ENCODE peak calls at places on chromosomes 16 and 17, in eight cellular contexts. E, A, B, T, Y, V, N and D are unnamed samples.

GRCh38 chr17:72634621-72635020 is 457.9 kb downstream of the SLC39A11 start:
- DNase-seq in N (no peak), V (no peak), E (no peak), B (no peak), Y (no peak), T (no peak), A (no peak), D (no peak)

GRCh38 chr17:28896491-28896883 is 1.0 kb downstream of the FLOT2 start:
- DNase-seq in T (no peak), B (no peak), E (no peak), N (no peak), Y (no peak), V (no peak), A (no peak), D (no peak)

GRCh38 chr16:12398736-12399047 is 405.0 kb downstream of the CPPED1 start:
- DNase-seq in A (no peak), N (no peak), T (no peak), B (no peak), V (no peak), Y (no peak), E (no peak), D (no peak)

GRCh38 chr16:7513429-7513828 is 180.8 kb downstream of the RBFOX1 start:
- DNase-seq in B (no peak), T (no peak), Y (no peak), N (no peak), A (peak), E (no peak), V (no peak), D (no peak)

GRCh38 chr16:11045846-11046245 is 101.5 kb downstream of the CLEC16A start:
- DNase-seq in B (no peak), V (no peak), N (no peak), T (no peak), E (no peak), Y (peak), A (no peak), D (no peak)

GRCh38 chr16:35180970-35181369 is 1721.6 kb downstream of the TP53TG3F start:
- DNase-seq in Y (no peak), A (no peak), N (no peak), E (no peak), B (no peak), T (no peak), V (no peak), D (no peak)

GRCh38 chr17:75876938-75877751 is 1.2 kb downstream of the TRIM47 start:
- DNase-seq in V (peak), Y (peak), E (peak), N (no peak), T (peak), B (peak), A (peak), D (peak)

GRCh38 chr17:77303620-77304019 is 162.9 kb downstream of the SEC14L1 start:
- DNase-seq in Y (peak), B (no peak), T (no peak), A (no peak), N (no peak), V (no peak), E (no peak), D (no peak)

GRCh38 chr17:39928868-39929651 is 1.5 kb downstream of the LRRC3C start:
- DNase-seq in N (no peak), V (no peak), A (peak), B (no peak), E (no peak), Y (peak), T (peak), D (no peak)

GRCh38 chr16:56972898-56973689 is 11.3 kb downstream of the CETP start:
- DNase-seq in Y (no peak), E (no peak), B (no peak), N (no peak), V (no peak), T (no peak), A (no peak), D (peak)

GRCh38 chr16:56969769-56970168 is 8.0 kb downstream of the CETP start:
- DNase-seq in Y (no peak), A (no peak), N (no peak), B (no peak), E (no peak), V (no peak), T (no peak), D (no peak)

GRCh38 chr16:56971768-56972043 is 10.0 kb downstream of the CETP start:
- DNase-seq in Y (no peak), E (no peak), V (no peak), N (no peak), T (no peak), B (no peak), A (no peak), D (no peak)

GRCh38 chr16:56972403-56972802 is 10.7 kb downstream of the CETP start:
- DNase-seq in N (no peak), T (no peak), A (no peak), B (no peak), Y (no peak), V (no peak), E (no peak), D (no peak)

DNA sequence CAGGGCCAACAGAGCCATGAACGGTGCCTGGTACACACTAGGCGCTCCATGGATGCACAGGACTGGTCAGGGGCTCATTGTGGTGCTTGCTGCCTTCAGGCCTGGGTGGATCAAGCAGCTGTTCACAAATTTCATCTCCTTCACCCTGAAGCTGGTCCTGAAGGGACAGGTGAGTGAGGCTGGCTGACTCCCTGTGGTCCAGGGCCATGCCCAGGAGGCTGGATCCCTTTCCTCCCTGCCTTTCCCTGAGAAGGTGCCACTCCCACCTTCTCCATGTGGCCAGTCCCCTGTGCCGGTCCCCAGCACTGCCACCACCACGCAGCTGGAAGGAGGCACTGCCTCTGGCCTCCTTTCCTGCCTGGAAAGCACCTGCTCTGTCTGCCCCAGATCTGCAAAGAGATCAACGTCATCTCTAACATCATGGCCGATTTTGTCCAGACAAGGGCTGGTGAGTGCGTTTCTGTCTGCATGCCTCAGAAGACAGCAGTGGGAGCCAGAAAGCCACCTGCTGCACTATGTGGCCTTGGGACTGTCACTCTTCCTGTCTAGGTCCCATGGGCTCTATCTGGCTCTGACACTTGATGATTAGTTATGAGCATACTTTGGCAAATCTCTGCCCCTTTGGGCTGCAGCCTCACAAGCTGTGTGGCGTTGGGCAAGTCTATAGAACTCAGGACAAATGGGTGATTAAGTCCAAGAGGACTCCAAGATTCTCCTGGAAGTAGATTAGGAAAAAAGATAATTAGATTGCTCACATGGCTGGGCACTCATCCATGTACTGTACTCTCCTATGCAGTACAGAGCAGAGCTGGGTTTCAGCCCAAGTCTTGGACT is 9.4 kb downstream of the CETP start:
- DNase-seq in V (no peak), A (no peak), N (no peak), T (no peak), E (no peak), B (no peak), Y (peak), D (no peak)
- H3K27ac ChIP-seq in V (no peak), A (no peak), N (no peak), T (no peak), E (no peak), B (no peak), Y (no peak), D (no peak)

GRCh38 chr17:37413875-37414519 is 7.3 kb downstream of the TADA2A start:
- DNase-seq in E (no peak), T (no peak), B (no peak), N (no peak), Y (peak), A (peak), V (no peak), D (no peak)
- TF ChIP-seq CTCF in E (no peak), T (peak), B (no peak), N (no peak), Y (peak), A (peak), V (no peak), D (no peak)

DNA sequence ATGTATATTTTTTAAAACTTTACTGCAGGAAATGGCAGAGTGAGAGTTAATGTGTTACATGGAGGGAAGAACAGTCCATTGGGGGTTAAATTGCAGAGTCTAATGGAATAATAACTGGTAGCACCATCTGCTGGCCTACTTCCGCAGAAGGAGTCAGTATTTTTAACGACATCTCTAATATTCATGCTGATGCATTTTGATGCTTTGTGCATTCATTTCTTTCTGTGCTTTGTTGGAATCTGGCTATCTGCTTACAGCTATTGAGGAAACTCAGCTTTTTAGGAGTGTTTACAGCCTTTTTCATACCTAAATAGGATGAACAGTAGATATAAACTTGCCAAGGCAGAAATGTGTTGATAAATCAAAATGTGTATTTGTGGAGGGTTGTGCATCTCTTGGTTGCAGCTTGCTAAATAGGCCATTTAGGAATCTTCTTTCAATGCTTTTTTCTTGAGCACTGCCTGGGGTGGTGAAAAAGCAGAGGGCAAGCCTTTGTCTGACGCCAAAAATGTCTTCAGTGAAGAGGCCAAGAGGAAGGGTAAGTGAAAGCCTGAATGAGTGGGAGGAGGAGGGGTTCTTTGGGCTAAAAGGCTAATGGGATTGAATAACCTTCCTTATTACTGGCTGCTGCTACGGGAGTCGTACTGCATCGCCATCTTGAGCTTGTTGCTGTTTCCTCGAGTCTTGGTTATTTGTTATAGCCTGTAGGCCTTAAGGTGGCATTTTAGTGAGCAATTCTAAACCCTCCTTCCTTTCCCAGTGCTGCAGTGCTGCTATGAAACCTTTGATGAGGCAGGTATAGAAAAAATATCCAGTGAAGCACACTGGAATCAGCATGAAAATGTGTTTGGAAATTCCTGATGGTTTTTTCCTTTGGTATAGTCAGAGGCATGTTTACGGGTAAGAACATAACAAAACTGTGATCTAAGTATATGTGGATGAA is 153.3 kb downstream of the CHD9 start:
- DNase-seq in V (peak), E (no peak), N (peak), B (peak), T (peak), A (peak), Y (peak), D (no peak)
- TF ChIP-seq POLR2A in V (peak), E (no peak), N (peak), B (no peak), T (peak), A (peak), Y (no peak), D (no peak)

GRCh38 chr17:64685705-64686104 is 23.6 kb upstream of the SMURF2 start:
- DNase-seq in A (no peak), V (no peak), N (no peak), E (no peak), B (no peak), Y (no peak), T (no peak), D (no peak)

GRCh38 chr17:64683791-64684190 is 21.7 kb upstream of the SMURF2 start:
- DNase-seq in T (no peak), N (no peak), B (no peak), A (no peak), V (no peak), Y (peak), E (no peak), D (no peak)

GRCh38 chr17:64676763-64677162 is 14.7 kb upstream of the SMURF2 start:
- DNase-seq in Y (no peak), V (no peak), B (no peak), N (no peak), A (no peak), T (no peak), E (no peak), D (no peak)

GRCh38 chr17:64682261-64683181 is 20.4 kb upstream of the SMURF2 start:
- DNase-seq in A (peak), N (no peak), E (no peak), Y (peak), T (no peak), B (no peak), V (no peak), D (no peak)

GRCh38 chr17:64679710-64680216 is 17.7 kb upstream of the SMURF2 start:
- DNase-seq in E (no peak), T (peak), B (no peak), A (peak), Y (peak), N (no peak), V (no peak), D (no peak)
- H3K27ac ChIP-seq in E (no peak), T (peak), B (no peak), A (peak), Y (peak), N (no peak), V (no peak), D (no peak)

DNA sequence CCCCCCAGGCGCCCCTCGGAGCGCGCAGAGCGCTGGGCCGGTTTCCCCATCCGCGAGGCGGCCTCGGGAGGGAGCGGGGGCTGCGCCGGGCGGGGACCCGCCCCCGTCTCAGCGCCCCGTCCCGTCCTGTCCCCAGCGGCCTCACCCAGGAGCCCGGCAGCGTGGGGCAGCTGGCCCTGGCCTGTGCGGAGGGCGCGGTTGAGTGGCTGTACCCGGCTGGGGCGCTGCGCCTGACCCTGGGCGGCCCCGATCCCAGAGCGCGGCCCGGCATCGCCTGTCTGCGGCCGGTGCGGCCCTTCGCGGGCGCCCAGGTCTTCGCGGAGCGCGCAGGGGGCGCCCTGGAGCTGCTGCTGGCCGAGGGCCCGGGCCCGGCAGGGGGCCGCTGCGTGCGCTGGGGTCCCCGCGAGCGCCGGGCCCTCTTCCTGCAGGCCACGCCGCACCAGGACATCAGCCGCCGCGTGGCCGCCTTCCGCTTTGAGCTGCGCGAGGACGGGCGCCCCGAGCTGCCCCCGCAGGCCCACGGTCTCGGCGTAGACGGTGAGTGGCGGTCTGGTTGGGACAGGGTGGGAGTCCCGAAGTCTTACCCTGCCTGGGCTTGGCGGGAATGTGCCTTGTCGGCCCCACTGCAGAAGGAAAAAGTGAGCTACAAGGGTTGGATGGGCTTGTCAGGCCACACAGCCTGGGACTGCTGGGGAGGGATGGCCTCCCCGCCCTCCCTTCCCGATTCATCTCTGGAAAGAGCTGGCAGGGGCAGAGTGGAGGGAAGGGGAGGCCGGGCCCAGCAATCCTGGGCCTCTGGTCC is 731 bp downstream of the METRN start:
- DNase-seq in V (no peak), A (peak), N (no peak), B (no peak), E (no peak), T (no peak), Y (no peak), D (no peak)
- TF ChIP-seq CTCF in V (no peak), A (peak), N (no peak), B (no peak), E (peak), T (no peak), Y (peak), D (peak)

GRCh38 chr17:64984181-64984580 is 64.9 kb upstream of the LRRC37A3 start:
- DNase-seq in V (no peak), E (no peak), Y (no peak), N (no peak), T (no peak), A (no peak), B (no peak), D (no peak)

GRCh38 chr17:64983708-64984107 is 64.4 kb upstream of the LRRC37A3 start:
- DNase-seq in A (no peak), Y (no peak), N (no peak), E (no peak), B (no peak), V (no peak), T (no peak), D (no peak)

GRCh38 chr17:64982139-64982802 is 63.0 kb upstream of the LRRC37A3 start:
- DNase-seq in E (no peak), T (no peak), N (no peak), V (no peak), Y (peak), B (no peak), A (peak), D (no peak)

GRCh38 chr17:64984776-64985521 is 65.7 kb upstream of the LRRC37A3 start:
- DNase-seq in V (no peak), N (no peak), B (peak), E (no peak), A (peak), T (no peak), Y (peak), D (no peak)
- TF ChIP-seq POLR2A in V (no peak), N (no peak), B (no peak), E (no peak), A (no peak), T (no peak), Y (no peak), D (no peak)

GRCh38 chr17:42578282-42578869 is 847 bp upstream of the PSMC3IP start:
- DNase-seq in E (peak), A (peak), B (peak), T (peak), N (peak), V (peak), Y (peak), D (peak)

GRCh38 chr17:42577532-42578281 is at the start of gene PSMC3IP:
- DNase-seq in N (peak), A (peak), B (peak), V (peak), E (peak), Y (peak), T (peak), D (peak)

GRCh38 chr17:42581744-42582270 is 4.3 kb upstream of the PSMC3IP start:
- DNase-seq in Y (no peak), T (no peak), V (no peak), B (no peak), A (no peak), N (no peak), E (peak), D (no peak)

GRCh38 chr17:42577140-42577531 is 393 bp downstream of the PSMC3IP start:
- DNase-seq in V (no peak), E (no peak), A (no peak), N (no peak), B (no peak), T (no peak), Y (no peak), D (no peak)

DNA sequence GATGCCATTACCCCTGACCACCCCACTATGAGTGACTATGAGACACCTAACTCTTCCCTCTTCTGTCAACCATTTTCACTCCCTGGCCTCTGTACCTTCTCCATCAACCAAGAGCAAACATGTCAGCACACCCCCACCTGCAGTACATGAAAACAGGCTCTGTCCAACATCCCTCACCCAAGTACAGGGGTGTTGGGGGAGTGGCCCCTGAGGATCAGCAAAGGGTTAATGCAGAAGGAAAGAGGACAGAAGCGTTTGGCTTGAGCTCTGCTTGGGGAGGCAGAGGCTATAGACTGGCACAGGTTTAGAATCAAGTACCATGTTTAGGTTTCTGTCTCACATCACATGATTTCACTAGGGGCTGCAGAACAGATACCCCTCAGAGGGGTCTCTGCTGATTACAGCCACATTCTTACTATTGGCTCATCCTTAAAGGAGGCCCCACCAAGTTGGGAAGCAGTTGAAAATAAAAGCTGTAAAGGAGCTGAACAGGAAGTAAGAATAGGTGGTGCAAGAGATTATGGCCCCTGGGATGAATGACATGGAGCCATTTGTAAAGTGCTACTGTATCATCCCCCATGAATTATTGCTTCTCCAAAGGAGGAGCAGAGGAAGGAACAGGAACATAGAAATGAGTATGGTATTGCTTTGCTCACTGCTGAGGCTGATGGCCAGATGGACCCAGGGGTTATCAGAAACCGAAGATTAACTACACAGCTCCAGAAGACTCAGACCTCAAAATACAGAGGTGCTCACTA is 2.4 kb upstream of the PSMC3IP start:
- DNase-seq in Y (no peak), T (no peak), B (peak), A (no peak), V (no peak), E (peak), N (no peak), D (no peak)
- H3K27ac ChIP-seq in Y (no peak), T (no peak), B (no peak), A (no peak), V (no peak), E (no peak), N (no peak), D (no peak)